ENCODE peak calls at places on chromosome 3, in five cellular contexts. Y is psoas muscle, U is tibial artery, N is GM23248, B is fibroblast of lung. E is an unnamed sample. For H3K27me3 and H3K4me1, the result is how much of the 10 kb centered on the place peaks cover.

GRCh38 chr3:140031170-140031569 is 96.2 kb downstream of the CLSTN2 start:
- DNase-seq in N (no peak), B (no peak), U (no peak), Y (no peak), E (no peak)

GRCh38 chr3:190747566-190747965 is 114.9 kb downstream of the GMNC start:
- DNase-seq in Y (no peak), N (peak), B (peak), U (no peak), E (no peak)

GRCh38 chr3:176920806-176921205 is 276.5 kb downstream of the TBL1XR1 start:
- DNase-seq in Y (no peak), B (no peak), N (no peak), U (no peak), E (no peak)

GRCh38 chr3:187533797-187534196 is 136.4 kb downstream of the SST start:
- DNase-seq in U (no peak), B (no peak), Y (no peak), N (no peak), E (no peak)

GRCh38 chr3:176663819-176664218 is 533.5 kb downstream of the TBL1XR1 start:
- DNase-seq in U (no peak), Y (no peak), B (peak), N (peak), E (no peak)

GRCh38 chr3:42043116-42043796 is 47.9 kb upstream of the TRAK1 start:
- DNase-seq in U (no peak), B (peak), N (peak), Y (no peak), E (no peak)

GRCh38 chr3:111568906-111569305 is 26.2 kb downstream of the ZBED2 start:
- DNase-seq in B (no peak), U (no peak), Y (no peak), N (peak), E (no peak)

GRCh38 chr3:106957021-106957420 is 420.2 kb upstream of the CCDC54 start:
- DNase-seq in U (no peak), B (peak), Y (no peak), N (peak), E (no peak)

GRCh38 chr3:123373535-123373987 is 75.3 kb downstream of the ADCY5 start:
- DNase-seq in B (no peak), N (no peak), Y (no peak), U (peak), E (no peak)

GRCh38 chr3:156620901-156621300 is 53.5 kb upstream of the TIPARP start:
- DNase-seq in U (no peak), N (peak), B (no peak), Y (no peak), E (no peak)

GRCh38 chr3:183218826-183219225 is 34.2 kb upstream of the B3GNT5 start:
- DNase-seq in Y (no peak), N (no peak), B (no peak), U (no peak), E (no peak)

GRCh38 chr3:88076712-88077111 is 17.7 kb downstream of the ZNF654 start:
- DNase-seq in Y (no peak), N (no peak), U (no peak), B (no peak), E (no peak)

GRCh38 chr3:37864904-37865303 is 3.2 kb downstream of the CTDSPL start:
- DNase-seq in N (no peak), U (no peak), Y (no peak), B (no peak), E (no peak)

GRCh38 chr3:169505577-169506155 is 157.8 kb downstream of the MECOM start:
- DNase-seq in N (no peak), Y (no peak), B (no peak), U (no peak), E (no peak)

GRCh38 chr3:30098206-30098605 is 508.2 kb upstream of the TGFBR2 start:
- DNase-seq in B (no peak), Y (no peak), U (no peak), N (peak), E (no peak)

GRCh38 chr3:150370129-150370602 is 37.9 kb upstream of the TSC22D2 start:
- DNase-seq in B (peak), U (peak), Y (no peak), N (peak), E (peak)

GRCh38 chr3:150299221-150299620 is 108.9 kb upstream of the TSC22D2 start:
- DNase-seq in B (no peak), N (no peak), Y (no peak), U (no peak), E (no peak)

GRCh38 chr3:42189071-42189470 is 76.9 kb downstream of the CCK start:
- DNase-seq in B (no peak), U (no peak), N (no peak), Y (no peak), E (no peak)

GRCh38 chr3:100266531-100266930 is 5.7 kb downstream of the TBC1D23 start:
- DNase-seq in N (no peak), B (no peak), U (no peak), Y (no peak), E (no peak)

GRCh38 chr3:128592891-128593290 is 57.7 kb downstream of the RPN1 start:
- DNase-seq in Y (no peak), U (no peak), B (no peak), N (no peak), E (no peak)

GRCh38 chr3:61560452-61561373 is 658 bp upstream of the PTPRG start:
- DNase-seq in B (peak), Y (peak), U (peak), N (peak), E (peak)

GRCh38 chr3:178684881-178685590 is 148.8 kb downstream of the KCNMB2 start:
- DNase-seq in U (no peak), Y (no peak), B (no peak), N (no peak), E (no peak)

GRCh38 chr3:104519968-104520655 is 846.6 kb upstream of the ALCAM start:
- DNase-seq in B (no peak), U (no peak), N (no peak), Y (no peak), E (no peak)

GRCh38 chr3:170726976-170727661 is 141.2 kb upstream of the SLC7A14 start:
- DNase-seq in U (no peak), B (peak), Y (no peak), N (peak), E (no peak)

GRCh38 chr3:184368804-184369183 is 7.3 kb downstream of the POLR2H start:
- DNase-seq in B (peak), U (peak), N (peak), Y (peak), E (no peak)

GRCh38 chr3:127473244-127474024 is 117.1 kb downstream of the TPRA1 start:
- DNase-seq in N (no peak), Y (no peak), B (no peak), U (no peak), E (no peak)

GRCh38 chr3:113773381-113773780 is 26.5 kb downstream of the ATP6V1A start:
- DNase-seq in Y (no peak), U (no peak), B (peak), N (peak), E (no peak)

GRCh38 chr3:35523838-35524237 is 115.5 kb upstream of the ARPP21 start:
- DNase-seq in U (no peak), B (no peak), N (no peak), Y (no peak), E (no peak)

GRCh38 chr3:43923101-43923979 is 232.6 kb downstream of the ABHD5 start:
- DNase-seq in Y (no peak), B (no peak), U (no peak), N (no peak), E (no peak)

GRCh38 chr3:10772230-10773161 is 43.5 kb upstream of the SLC6A11 start:
- DNase-seq in U (no peak), N (peak), Y (no peak), B (no peak), E (no peak)

GRCh38 chr3:10775828-10776227 is 40.2 kb upstream of the SLC6A11 start:
- DNase-seq in B (no peak), N (no peak), Y (no peak), U (no peak), E (no peak)

GRCh38 chr3:10775259-10775658 is 40.8 kb upstream of the SLC6A11 start:
- DNase-seq in N (no peak), Y (no peak), B (no peak), U (no peak), E (no peak)

GRCh38 chr3:10774129-10774670 is 41.8 kb upstream of the SLC6A11 start:
- DNase-seq in Y (no peak), U (no peak), N (no peak), B (no peak), E (no peak)

GRCh38 chr3:10774825-10775224 is 41.2 kb upstream of the SLC6A11 start:
- DNase-seq in B (no peak), U (no peak), N (no peak), Y (no peak), E (no peak)
- H3K27me3 ChIP-seq in B (under half), U (half or more), N (under half), Y (under half), E (under half)

DNA sequence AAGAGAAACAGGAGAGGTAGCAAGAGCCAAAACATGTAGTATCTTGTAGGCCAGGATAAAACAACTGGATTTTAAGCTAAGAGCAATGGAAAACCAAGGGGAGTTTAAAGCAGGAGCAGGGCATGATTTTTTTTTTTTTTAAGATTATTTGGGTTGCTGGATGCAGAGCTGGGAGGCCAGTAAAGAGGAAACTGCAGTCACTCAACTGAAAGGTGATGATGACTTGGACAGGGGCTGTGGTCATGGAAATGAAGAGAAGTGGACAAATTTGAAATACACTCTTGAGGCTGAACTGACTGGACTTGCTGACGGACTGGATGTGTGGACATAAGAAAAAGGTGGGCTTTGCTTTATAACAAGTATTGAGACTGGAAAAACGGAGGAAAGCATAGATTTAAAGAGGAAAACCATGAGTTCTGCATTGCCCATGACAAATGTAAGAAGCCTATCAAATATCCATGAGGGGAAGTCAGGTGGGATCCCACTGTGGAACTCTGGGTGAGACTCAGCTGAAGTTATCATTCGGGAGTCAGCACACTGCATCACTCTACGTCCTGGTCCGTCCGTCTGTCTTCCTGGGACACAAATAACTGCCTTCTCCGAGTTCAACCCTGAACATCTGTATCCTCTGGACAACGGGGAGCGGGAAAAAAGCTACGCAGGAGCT is 688 bp downstream of the XPC start:
- DNase-seq in Y (no peak), U (no peak), N (no peak), B (no peak), E (peak)
- H3K4me1 ChIP-seq in Y (under half), U (under half), N (under half), B (under half), E (under half)

GRCh38 chr3:158094235-158094916 is 11.8 kb downstream of the SHOX2 start:
- DNase-seq in B (no peak), Y (no peak), U (no peak), N (no peak), E (no peak)
- H3K27me3 ChIP-seq in B (under half), Y (half or more), U (under half), N (under half), E (under half)

DNA sequence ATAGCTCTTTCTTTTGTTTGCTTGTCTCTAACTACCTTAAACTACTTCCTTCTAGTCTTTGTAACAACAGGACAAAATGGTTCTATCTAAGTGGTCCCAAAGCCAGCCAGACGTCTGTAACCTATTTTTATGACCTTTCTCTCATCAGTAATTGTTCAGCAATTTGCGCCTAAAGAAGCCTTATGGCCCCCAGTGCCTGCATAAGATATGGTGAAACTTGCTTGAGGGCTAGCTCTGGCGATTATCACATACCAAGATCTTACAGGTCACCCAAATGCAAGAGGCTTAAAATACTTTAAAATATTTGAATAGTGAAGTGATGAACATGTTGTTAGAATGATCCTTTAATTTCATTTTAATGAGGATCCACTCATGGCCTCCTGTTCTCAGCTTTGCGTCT is 369.4 kb downstream of the SOX2 start:
- DNase-seq in B (no peak), N (no peak), U (no peak), Y (no peak), E (no peak)
- H3K4me1 ChIP-seq in B (under half), N (under half), U (under half), Y (under half), E (under half)

DNA sequence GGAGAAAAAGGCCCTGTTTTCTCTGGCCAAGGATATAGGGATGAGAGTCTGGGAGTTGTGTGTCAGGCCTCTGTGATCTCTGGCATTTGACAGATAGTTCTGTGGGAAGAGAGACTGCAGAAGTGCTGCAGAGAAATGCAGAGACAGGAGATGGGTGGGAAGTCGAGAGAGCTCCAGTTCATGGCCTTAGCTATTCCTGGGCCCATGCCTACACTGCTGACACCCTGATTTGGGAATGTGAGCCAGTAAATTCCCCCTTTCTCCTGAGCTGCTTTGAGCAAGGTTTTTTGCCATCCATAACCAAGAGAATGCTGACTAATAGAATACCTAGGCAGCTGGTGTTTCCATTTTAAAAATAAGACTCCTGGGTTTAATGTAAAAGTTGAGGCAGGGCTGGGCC is 59.3 kb downstream of the EBLN2 start:
- DNase-seq in U (no peak), B (no peak), N (no peak), Y (no peak), E (no peak)
- H3K27me3 ChIP-seq in U (under half), B (under half), N (under half), Y (under half), E (under half)

DNA sequence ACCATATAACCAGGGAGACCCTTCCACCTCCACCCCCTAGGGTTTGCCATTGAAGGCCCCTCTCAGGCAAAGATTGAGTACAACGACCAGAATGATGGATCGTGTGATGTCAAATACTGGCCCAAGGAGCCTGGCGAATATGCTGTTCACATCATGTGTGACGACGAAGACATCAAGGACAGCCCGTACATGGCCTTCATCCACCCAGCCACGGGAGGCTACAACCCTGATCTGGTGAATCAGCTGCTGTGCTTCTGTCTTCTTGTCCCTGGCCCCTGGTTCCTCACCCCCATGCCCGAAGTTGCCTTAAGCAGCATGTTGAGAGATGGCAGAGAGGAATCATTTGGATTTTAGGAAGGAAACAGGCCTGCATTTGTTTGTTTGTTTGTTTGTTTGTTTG is 98.4 kb downstream of the FLNB start:
- DNase-seq in N (no peak), Y (no peak), B (no peak), U (no peak), E (no peak)
- H3K4me1 ChIP-seq in N (under half), Y (under half), B (under half), U (under half), E (under half)

E was measured in thoracic aorta.